ENCODE peak calls at places on chromosome X, in five cellular contexts. G is colonic mucosa, S is AG09309, O is mucosa of descending colon, I is hepatocyte. D is an unnamed sample.

GRCh38 chrX:31178064-31178768 is 106.4 kb upstream of the FTHL17 start:
- DNase-seq in G (no peak), S (no peak), O (no peak), I (no peak), D (no peak)

GRCh38 chrX:40146471-40147398 is 49.0 kb upstream of the BCOR start:
- DNase-seq in G (peak), S (no peak), O (peak), I (peak), D (no peak)

GRCh38 chrX:74434336-74434735 is 13.0 kb downstream of the SLC16A2 start:
- DNase-seq in G (no peak), S (no peak), O (no peak), I (no peak), D (no peak)

GRCh38 chrX:30153881-30154260 is 61.5 kb upstream of the MAGEB2 start:
- DNase-seq in G (no peak), S (no peak), O (no peak), I (no peak), D (no peak)

GRCh38 chrX:37361596-37361995 is 12.4 kb downstream of the PRRG1 start:
- DNase-seq in G (no peak), S (no peak), O (no peak), I (no peak), D (no peak)

GRCh38 chrX:618761-619450 is 11.7 kb upstream of the SHOX start:
- DNase-seq in G (no peak), S (no peak), O (no peak), I (no peak), D (no peak)

GRCh38 chrX:40316502-40316901 is 218.7 kb upstream of the BCOR start:
- DNase-seq in G (no peak), S (no peak), O (no peak), I (no peak), D (no peak)

GRCh38 chrX:77785400-77785745 is 643 bp downstream of the ATRX start:
- DNase-seq in G (peak), S (no peak), O (no peak), I (peak), D (no peak)

GRCh38 chrX:94389044-94389443 is 715.0 kb downstream of the FAM133A start:
- DNase-seq in G (no peak), S (no peak), O (no peak), I (no peak), D (no peak)

GRCh38 chrX:66635360-66635759 is 3.5 kb downstream of the EDA2R start:
- DNase-seq in G (no peak), S (peak), O (no peak), I (peak), D (peak)

GRCh38 chrX:334971-335757 is 16.6 kb upstream of the GTPBP6 start:
- DNase-seq in G (no peak), S (no peak), O (no peak), I (no peak), D (no peak)

GRCh38 chrX:46582964-46583363 is 9.4 kb downstream of the CHST7 start:
- DNase-seq in G (no peak), S (peak), O (no peak), I (no peak), D (no peak)

GRCh38 chrX:150291014-150291413 is 72.1 kb upstream of the MAMLD1 start:
- DNase-seq in G (no peak), S (no peak), O (no peak), I (no peak), D (no peak)

GRCh38 chrX:38247051-38247450 is 26.4 kb upstream of the SRPX start:
- DNase-seq in G (no peak), S (no peak), O (no peak), I (no peak), D (no peak)

GRCh38 chrX:129472116-129472515 is 51.2 kb downstream of the SMARCA1 start:
- DNase-seq in G (no peak), S (no peak), O (no peak), I (no peak), D (peak)

GRCh38 chrX:25873196-25873595 is 264.9 kb upstream of the MAGEB18 start:
- DNase-seq in G (no peak), S (no peak), O (no peak), I (peak), D (no peak)

GRCh38 chrX:10769165-10769564 is 148.8 kb upstream of the MID1 start:
- DNase-seq in G (no peak), S (no peak), O (no peak), I (peak), D (no peak)

GRCh38 chrX:23403849-23404248 is 69.2 kb downstream of the PTCHD1 start:
- DNase-seq in G (no peak), S (no peak), O (no peak), I (no peak), D (no peak)

GRCh38 chrX:154998204-154998880 is 24.2 kb downstream of the F8 start:
- DNase-seq in G (no peak), S (no peak), O (no peak), I (no peak), D (no peak)

GRCh38 chrX:137166591-137166990 is 132.8 kb upstream of the GPR101 start:
- DNase-seq in G (peak), S (no peak), O (no peak), I (peak), D (no peak)

GRCh38 chrX:24661292-24661691 is 14.1 kb upstream of the PCYT1B start:
- DNase-seq in G (no peak), S (no peak), O (no peak), I (no peak), D (no peak)

GRCh38 chrX:2514131-2514530 is 13.4 kb upstream of the DHRSX start:
- DNase-seq in G (no peak), S (no peak), O (no peak), I (no peak), D (no peak)
- H3K4me3 ChIP-seq in G (no peak), S (no peak), O (no peak), I (no peak), D (no peak)

GRCh38 chrX:35726176-35726575 is 72.0 kb upstream of the MAGEB16 start:
- DNase-seq in G (no peak), S (no peak), O (no peak), I (no peak), D (no peak)
- TF ChIP-seq CTCF in G (peak), S (no peak), O (no peak), I (no peak), D (no peak)

GRCh38 chrX:109600114-109600710 is 24.8 kb downstream of the KCNE5 start:
- DNase-seq in G (no peak), S (no peak), O (no peak), I (peak), D (no peak)
- H3K4me3 ChIP-seq in G (no peak), S (no peak), O (no peak), I (no peak), D (no peak)

GRCh38 chrX:135923353-135923752 is 29.8 kb downstream of the SAGE1 start:
- DNase-seq in G (no peak), S (no peak), O (no peak), I (no peak), D (no peak)
- TF ChIP-seq CTCF in G (no peak), S (peak), O (no peak), I (peak), D (peak)

DNA sequence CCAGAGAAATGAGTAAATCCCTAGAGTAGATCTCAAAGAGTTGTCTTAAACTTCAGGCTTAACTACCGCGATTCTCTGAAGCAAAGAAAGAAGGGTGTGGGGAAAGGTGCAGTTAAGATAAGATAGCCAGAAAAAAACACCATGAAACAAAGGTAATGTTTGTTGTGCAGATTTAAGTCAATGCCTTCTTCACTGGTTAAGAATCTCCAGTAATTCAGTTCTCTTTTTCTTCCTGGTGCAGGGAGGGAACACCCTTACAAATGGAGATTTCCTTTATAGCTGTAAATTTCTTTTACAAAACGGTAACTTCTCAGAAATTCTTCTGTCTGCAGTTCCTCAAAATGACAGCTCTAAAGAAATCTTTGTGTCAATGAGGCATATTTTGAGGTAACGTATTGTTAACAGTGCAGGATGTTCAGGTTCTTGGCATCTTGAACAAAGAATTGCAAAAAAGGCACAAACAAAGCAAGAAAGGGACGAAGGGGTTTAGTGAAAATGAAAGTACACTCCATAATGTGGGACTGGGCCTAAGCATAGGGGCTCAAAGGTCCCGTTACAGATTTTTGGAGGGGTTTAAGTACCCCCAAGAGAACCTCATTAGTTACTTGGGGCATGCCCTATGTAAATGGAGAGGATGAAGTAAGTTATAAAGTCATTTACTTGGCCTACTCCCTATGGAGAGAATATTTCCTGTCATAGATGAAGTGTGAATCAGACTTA is 491.9 kb downstream of the PCDH11X start:
- DNase-seq in G (no peak), S (no peak), O (no peak), I (no peak), D (no peak)
- H3K4me3 ChIP-seq in G (no peak), S (no peak), O (no peak), I (no peak), D (no peak)

DNA sequence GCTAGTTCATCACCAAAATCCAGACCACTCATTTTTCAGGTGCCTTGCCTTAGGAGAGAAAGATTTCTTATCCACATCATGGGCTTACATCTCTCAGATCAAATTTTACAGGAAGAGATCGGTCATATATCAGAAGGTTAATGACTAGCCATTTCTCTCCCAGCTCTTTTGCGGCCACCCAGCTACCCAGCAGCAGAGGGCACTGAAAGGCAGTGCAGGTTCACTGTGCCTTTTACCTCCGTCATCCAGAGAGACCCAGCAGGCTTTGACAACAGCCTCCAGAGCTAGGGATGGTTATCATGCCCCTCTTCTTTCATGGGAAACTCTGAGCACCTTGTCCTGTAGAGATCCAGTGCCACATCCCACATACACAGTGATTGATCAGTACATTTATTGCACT is 384.8 kb downstream of the AFF2 start:
- DNase-seq in G (no peak), S (no peak), O (no peak), I (no peak), D (no peak)
- TF ChIP-seq CTCF in G (no peak), S (no peak), O (no peak), I (no peak), D (no peak)

GRCh38 chrX:49231333-49232000 is 1.7 kb downstream of the CACNA1F start:
- DNase-seq in G (no peak), S (no peak), O (no peak), I (no peak), D (no peak)
- H3K4me3 ChIP-seq in G (no peak), S (no peak), O (no peak), I (no peak), D (no peak)

DNA sequence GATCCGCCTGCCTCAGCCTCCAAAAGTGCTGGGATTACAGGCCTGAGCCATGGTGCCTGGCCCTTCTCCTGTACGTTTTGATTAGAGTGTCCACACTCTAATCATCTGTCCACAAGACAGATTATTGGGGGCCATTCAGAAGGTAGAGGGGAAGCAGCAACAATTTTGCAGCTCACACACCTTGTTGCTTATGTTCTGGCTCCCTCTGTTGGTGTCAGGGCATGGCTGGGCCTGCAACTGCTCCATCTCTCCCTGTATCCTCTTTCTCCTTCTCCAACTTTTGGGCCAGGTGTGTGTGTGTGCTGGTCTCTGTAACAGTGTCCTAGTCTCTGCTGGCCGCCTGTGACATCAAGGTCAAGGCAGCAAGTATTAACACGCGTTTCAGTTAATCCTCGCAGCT is 125.5 kb upstream of the MBNL3 start:
- DNase-seq in G (no peak), S (no peak), O (no peak), I (no peak), D (no peak)
- TF ChIP-seq CTCF in G (no peak), S (peak), O (no peak), I (peak), D (peak)

D was measured in HFF-Myc.